ENCODE peak calls at places on chromosomes 16 and 17, in ten cellular contexts. P is endothelial cell; T is esophagus muscularis mucosa; W is Caco-2; Y is DND-41; A is activated CD8-positive, alpha-beta T cell treated with anti-CD3 and anti-CD28 coated beads for 36 hours; U is CD8-positive, alpha-beta T cell; S is dorsolateral prefrontal cortex; V is lower leg skin; G is PC-9. M is an unnamed sample.

GRCh38 chr16:86901483-86901882 is 323.1 kb downstream of the FOXL1 start:
- DNase-seq in U (no peak), T (no peak), V (no peak), G (no peak), W (no peak), S (no peak), P (no peak), Y (no peak), A (no peak), M (no peak)

GRCh38 chr17:39231587-39232551 is 6.1 kb upstream of the STAC2 start:
- DNase-seq in Y (peak), U (peak), A (peak), T (no peak), W (peak), V (no peak), S (no peak), P (peak), G (no peak), M (peak)

GRCh38 chr17:43175213-43176118 is 4.5 kb downstream of the NBR1 start:
- DNase-seq in S (no peak), A (no peak), Y (no peak), P (no peak), T (no peak), W (peak), V (no peak), U (no peak), G (no peak), M (no peak)

GRCh38 chr16:56041556-56042140 is 149.6 kb upstream of the GNAO1 start:
- DNase-seq in S (no peak), V (no peak), G (peak), Y (peak), P (peak), W (peak), A (peak), U (no peak), T (peak), M (peak)

GRCh38 chr17:75102385-75102821 is 7.4 kb upstream of the ARMC7 start:
- DNase-seq in T (no peak), Y (no peak), P (no peak), V (no peak), U (no peak), A (no peak), G (no peak), S (no peak), W (no peak), M (peak)

GRCh38 chr16:87375426-87376135 is 8.0 kb downstream of the FBXO31 start:
- DNase-seq in W (no peak), A (no peak), Y (no peak), V (no peak), P (no peak), U (no peak), G (no peak), S (peak), T (no peak), M (no peak)

GRCh38 chr17:21019976-21020575 is 22.7 kb downstream of the USP22 start:
- DNase-seq in Y (no peak), S (peak), V (no peak), G (no peak), P (no peak), U (no peak), W (peak), T (no peak), A (peak), M (no peak)

GRCh38 chr16:1534021-1535020 is 855 bp downstream of the TMEM204 start:
- DNase-seq in T (no peak), U (no peak), V (no peak), S (no peak), G (no peak), P (no peak), W (no peak), Y (no peak), A (peak), M (peak)

GRCh38 chr17:77488531-77489238 is 347.9 kb downstream of the SEC14L1 start:
- DNase-seq in G (no peak), P (no peak), Y (no peak), V (no peak), S (no peak), U (no peak), A (no peak), T (no peak), W (no peak), M (no peak)

DNA sequence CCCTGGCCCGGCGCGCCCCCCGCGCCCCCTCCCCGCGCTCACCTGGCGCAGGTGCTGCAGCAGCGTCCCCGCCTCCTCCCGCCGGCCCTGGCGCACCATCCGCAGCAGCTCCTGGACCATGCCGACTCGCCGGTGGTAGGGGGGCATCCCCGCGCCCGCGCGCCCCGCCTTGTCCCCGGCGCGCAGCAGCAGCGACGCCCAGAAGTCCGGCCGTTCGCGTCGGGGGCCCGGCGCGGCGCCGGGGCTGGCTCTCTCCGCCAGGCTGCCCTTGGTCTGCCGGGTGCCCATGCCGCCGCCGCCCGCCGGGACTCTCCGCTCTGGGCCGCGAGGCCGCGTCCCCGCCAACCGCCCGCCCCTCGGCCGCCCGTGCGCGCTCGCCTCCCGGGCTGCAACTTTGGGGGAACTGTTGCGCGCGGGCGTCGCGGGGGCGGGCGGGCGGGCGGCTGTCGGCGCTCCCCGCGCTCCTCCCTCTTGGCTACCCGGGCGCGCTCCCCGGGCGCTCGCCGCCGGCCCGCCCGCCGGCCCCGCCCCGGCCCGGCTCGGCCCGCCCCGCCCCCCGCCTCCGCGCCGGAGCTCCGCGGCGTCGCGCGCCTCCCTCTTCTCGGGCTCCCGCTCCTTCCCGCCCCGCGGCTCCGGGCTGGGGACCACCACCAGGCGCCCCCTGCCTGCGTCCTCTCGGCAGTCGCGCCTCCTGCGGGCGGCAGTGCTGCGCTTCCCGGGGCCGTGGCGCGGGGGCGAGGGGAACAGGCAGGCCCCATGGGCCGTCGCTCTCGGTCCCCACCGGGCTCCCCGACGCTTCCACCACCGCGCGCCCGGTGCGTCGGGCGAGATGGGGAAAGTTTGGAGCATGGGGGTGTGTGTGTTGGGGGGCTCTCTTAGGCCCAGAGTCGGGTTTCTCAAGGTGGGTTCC is at the start of gene LRRC75A:
- DNase-seq in P (peak), Y (peak), U (peak), G (no peak), W (peak), V (no peak), T (no peak), S (no peak), A (peak), M (peak)
- TF ChIP-seq CTCF in P (no peak), Y (peak), U (no peak), G (no peak), W (peak), V (no peak), T (no peak), S (no peak), A (no peak), M (no peak)

GRCh38 chr17:48037036-48037881 is at the start of gene COPZ2:
- DNase-seq in U (peak), P (peak), W (peak), V (peak), S (no peak), T (no peak), A (peak), Y (no peak), G (no peak), M (peak)
- TF ChIP-seq CTCF in U (peak), P (peak), W (peak), V (no peak), S (peak), T (peak), A (peak), Y (peak), G (no peak), M (peak)

GRCh38 chr16:31713945-31714898 is 159.4 kb upstream of the ZNF267 start:
- DNase-seq in U (no peak), V (peak), W (no peak), A (peak), T (no peak), G (no peak), P (peak), S (no peak), Y (no peak), M (no peak)
- TF ChIP-seq CTCF in U (no peak), V (no peak), W (peak), A (no peak), T (peak), G (no peak), P (peak), S (peak), Y (peak), M (no peak)

GRCh38 chr16:23155445-23156049 is 6.3 kb upstream of the USP31 start:
- DNase-seq in Y (no peak), G (no peak), W (no peak), U (no peak), S (no peak), V (no peak), P (peak), T (no peak), A (peak), M (no peak)
- TF ChIP-seq CTCF in Y (peak), G (no peak), W (peak), U (no peak), S (peak), V (no peak), P (no peak), T (peak), A (peak), M (no peak)

GRCh38 chr17:30000755-30001257 is 59.4 kb downstream of the EFCAB5 start:
- DNase-seq in P (no peak), Y (no peak), G (no peak), U (no peak), T (no peak), S (no peak), W (no peak), A (no peak), V (no peak), M (no peak)

GRCh38 chr17:29996458-29996857 is 55.0 kb downstream of the EFCAB5 start:
- DNase-seq in G (no peak), T (no peak), U (no peak), W (no peak), S (no peak), V (no peak), P (no peak), A (no peak), Y (no peak), M (no peak)

GRCh38 chr17:30005709-30006320 is 64.4 kb downstream of the EFCAB5 start:
- DNase-seq in W (peak), U (no peak), P (no peak), V (no peak), S (no peak), Y (no peak), T (no peak), G (peak), A (no peak), M (no peak)

GRCh38 chr17:30002088-30002487 is 60.7 kb downstream of the EFCAB5 start:
- DNase-seq in U (no peak), Y (no peak), G (no peak), A (no peak), W (no peak), T (no peak), V (no peak), S (no peak), P (no peak), M (no peak)

DNA sequence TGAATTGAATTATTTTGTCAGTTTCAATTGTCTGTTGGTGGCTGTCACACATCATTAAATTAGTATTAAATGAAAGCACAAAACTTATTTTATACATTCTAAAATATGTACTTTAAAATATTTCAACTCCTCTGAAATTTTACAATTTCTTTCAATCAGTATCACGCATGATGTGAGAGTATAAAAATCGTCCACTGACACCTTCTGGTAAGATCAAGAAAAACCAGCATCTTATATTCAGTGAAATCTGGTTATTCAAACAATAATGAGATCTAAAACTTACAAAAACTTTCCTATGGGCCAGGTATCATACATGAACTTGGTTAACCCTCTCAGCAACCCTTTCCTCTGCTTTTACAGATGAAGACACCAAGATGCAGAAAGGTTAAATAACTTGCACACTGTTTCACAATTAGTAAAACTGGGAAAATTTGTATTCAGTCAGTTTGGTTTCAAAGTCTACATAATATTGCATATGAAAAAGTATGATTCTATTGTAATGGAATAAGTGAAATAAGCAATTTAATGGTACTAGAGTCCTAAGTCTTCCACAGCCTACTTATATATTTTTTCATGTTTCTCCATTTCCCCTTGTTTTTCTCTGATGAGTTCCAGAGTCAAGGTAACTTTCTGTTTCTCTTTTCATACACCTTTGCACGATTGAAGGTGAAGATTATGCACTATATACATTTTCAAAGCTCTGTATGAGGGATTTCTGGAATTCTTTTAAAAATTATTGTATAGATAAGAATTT is 58.7 kb downstream of the EFCAB5 start:
- DNase-seq in A (no peak), G (no peak), P (no peak), S (no peak), W (no peak), V (no peak), Y (no peak), T (no peak), U (no peak), M (no peak)
- TF ChIP-seq CTCF in A (no peak), G (no peak), P (no peak), S (peak), W (no peak), V (no peak), Y (no peak), T (no peak), U (no peak), M (no peak)